ENCODE peak calls at places on chromosomes 16 and 17, in four cellular contexts. S is H1, N is K562, T is GM12878. J is an unnamed sample.

GRCh38 chr16:66036775-66037715 is 329.4 kb upstream of the CDH5 start:
- DNase-seq in T (no peak), S (no peak), N (no peak), J (no peak)

GRCh38 chr16:27315333-27316037 is 1.7 kb downstream of the IL4R start:
- DNase-seq in S (peak; percentile 60), N (peak; percentile 13), T (no peak), J (no peak)

GRCh38 chr17:80396680-80397387 is 18.1 kb upstream of the ENDOV start:
- DNase-seq in T (no peak), N (no peak), S (no peak), J (no peak)

GRCh38 chr16:9138731-9139501 is 47.5 kb downstream of the HAPSTR1 start:
- DNase-seq in S (peak; percentile 90), N (peak; percentile 81), T (no peak), J (peak; percentile 78)

GRCh38 chr17:47719411-47720152 is 13.5 kb upstream of the TBX21 start:
- DNase-seq in N (peak; percentile 32), T (no peak), S (no peak), J (no peak)

GRCh38 chr16:89962754-89963498 is 14.4 kb downstream of the DEF8 start:
- DNase-seq in T (no peak), N (no peak), S (no peak), J (no peak)

GRCh38 chr17:6894206-6894528 is 62.6 kb upstream of the TEKT1 start:
- DNase-seq in T (no peak), S (peak; percentile 90), N (no peak), J (no peak)

GRCh38 chr17:10837987-10838386 is at the start of gene PIRT:
- DNase-seq in S (no peak), T (no peak), N (no peak), J (no peak)

GRCh38 chr17:61167050-61167449 is 232.6 kb upstream of the TBX2 start:
- DNase-seq in T (no peak), S (no peak), N (no peak), J (no peak)

GRCh38 chr16:4315185-4316102 is at the start of gene GLIS2:
- DNase-seq in N (peak; percentile 79), S (peak; percentile 73), T (no peak), J (peak; percentile 94)

DNA sequence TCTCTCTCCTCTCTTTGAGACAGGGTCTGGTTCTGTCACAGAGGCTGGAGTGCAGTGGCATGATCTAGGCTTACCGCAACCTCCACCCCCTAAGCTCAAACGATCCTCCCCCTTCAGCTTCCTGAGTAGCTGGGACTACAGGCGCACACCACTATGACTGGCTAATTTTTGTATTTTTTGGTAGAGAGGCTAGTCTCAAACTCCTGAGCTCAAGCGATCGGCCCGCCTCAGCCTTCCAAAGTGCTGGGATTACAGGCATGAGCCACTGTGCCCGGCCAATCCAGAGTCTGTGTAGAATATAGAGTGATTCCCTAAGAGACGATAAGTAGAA is 65.8 kb upstream of the RPH3AL start:
- DNase-seq in T (no peak), S (no peak), N (no peak), J (no peak)
- TF ChIP-seq NRF1 in T (no peak), S (no peak), N (no peak), J (no peak)

GRCh38 chr17:58305626-58306025 is 23.0 kb downstream of the TSPOAP1 start:
- DNase-seq in T (no peak), S (peak; percentile 44), N (no peak), J (no peak)
- TF ChIP-seq NRF1 in T (no peak), S (no peak), N (no peak), J (no peak)

GRCh38 chr17:83032781-83033180 is 46.6 kb upstream of the METRNL start:
- DNase-seq in S (no peak), N (no peak), T (no peak), J (peak; percentile 27)
- TF ChIP-seq NRF1 in S (no peak), N (no peak), T (no peak), J (no peak)

GRCh38 chr17:40830085-40830776 is 7.8 kb upstream of the KRT10 start:
- DNase-seq in N (no peak), T (no peak), S (no peak), J (no peak)

GRCh38 chr17:40824015-40824832 is 1.8 kb upstream of the KRT10 start:
- DNase-seq in T (no peak), N (no peak), S (no peak), J (no peak)

GRCh38 chr17:40825596-40825995 is 3.2 kb upstream of the KRT10 start:
- DNase-seq in N (peak; percentile 53), T (no peak), S (no peak), J (no peak)

GRCh38 chr17:40828454-40829039 is 6.1 kb upstream of the KRT10 start:
- DNase-seq in S (no peak), T (no peak), N (no peak), J (no peak)

GRCh38 chr17:40827746-40828453 is 5.5 kb upstream of the KRT10 start:
- DNase-seq in T (no peak), N (peak; percentile 95), S (no peak), J (no peak)
- TF ChIP-seq NRF1 in T (no peak), N (peak; percentile 37), S (no peak), J (no peak)

DNA sequence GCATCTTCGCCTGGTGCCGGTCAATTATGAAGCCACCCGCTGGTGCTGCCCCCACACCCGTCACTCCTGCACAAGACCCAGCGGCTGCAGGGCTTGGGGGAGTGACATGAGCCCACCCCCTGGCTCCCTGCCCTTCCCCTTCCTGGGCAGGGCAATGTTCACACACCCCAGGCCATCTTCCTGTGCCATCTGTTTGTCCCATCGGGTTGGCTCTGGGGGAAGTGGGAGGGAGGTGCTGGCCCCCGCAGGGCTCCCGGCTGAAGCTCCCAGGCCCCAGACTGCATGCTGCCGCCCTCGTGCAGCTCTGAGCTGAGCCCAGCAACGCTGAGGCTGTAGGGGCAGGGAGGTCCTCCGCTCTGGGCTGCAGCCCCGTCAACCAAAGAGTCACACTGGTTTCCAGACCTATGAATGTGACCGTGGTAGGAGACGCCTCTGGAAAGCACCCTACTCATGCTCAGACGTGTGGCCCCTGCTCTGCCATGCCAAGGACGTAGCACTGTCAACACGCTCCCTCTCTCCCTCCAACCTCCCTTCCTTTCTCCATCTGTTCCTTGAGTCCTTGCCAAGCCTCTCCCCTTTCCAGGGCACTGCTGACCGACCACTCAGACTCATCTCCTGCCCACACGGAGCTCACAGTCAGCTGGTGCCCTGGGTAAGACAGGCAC is 140.4 kb downstream of the ENGASE start:
- DNase-seq in T (no peak), N (no peak), S (no peak), J (peak; percentile 94)
- TF ChIP-seq NRF1 in T (no peak), N (no peak), S (no peak), J (no peak)

GRCh38 chr17:3603870-3604259 is 5.3 kb downstream of the TRPV1 start:
- DNase-seq in S (no peak), T (no peak), N (no peak), J (no peak)

GRCh38 chr17:3600529-3601205 is 8.5 kb downstream of the TRPV1 start:
- DNase-seq in N (no peak), T (no peak), S (no peak), J (no peak)

GRCh38 chr17:3603119-3603869 is 5.9 kb downstream of the TRPV1 start:
- DNase-seq in S (no peak), T (no peak), N (no peak), J (no peak)

GRCh38 chr17:3598078-3598477 is 11.1 kb downstream of the TRPV1 start:
- DNase-seq in N (no peak), S (no peak), T (no peak), J (no peak)

DNA sequence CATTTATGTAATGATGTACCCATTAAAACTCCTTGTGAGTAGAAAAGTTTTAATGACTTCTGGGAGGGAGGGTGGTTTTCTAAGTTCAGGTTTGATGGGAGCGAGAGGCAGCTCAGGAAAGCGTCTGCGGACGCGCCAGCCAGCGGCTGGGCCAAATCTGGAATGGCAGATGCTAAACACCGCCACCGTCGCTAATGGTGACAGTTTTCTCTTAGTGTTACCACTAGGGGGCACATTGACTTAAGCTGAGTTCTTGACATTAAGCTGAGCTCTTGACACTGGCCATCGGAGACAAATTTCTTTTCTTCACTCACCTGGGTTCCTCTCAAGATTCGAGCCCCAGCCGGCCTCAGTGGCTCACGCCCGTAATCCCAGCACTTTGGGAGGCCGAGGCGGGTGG is 6.7 kb downstream of the TRPV1 start:
- DNase-seq in N (peak; percentile 75), S (peak; percentile 64), T (no peak), J (peak; percentile 61)
- TF ChIP-seq NRF1 in N (no peak), S (no peak), T (no peak), J (no peak)

GRCh38 chr17:72634621-72635020 is 457.9 kb downstream of the SLC39A11 start:
- DNase-seq in S (no peak), T (no peak), N (no peak), J (no peak)
- TF ChIP-seq NRF1 in S (no peak), T (no peak), N (no peak), J (no peak)

J was measured in SK-N-SH.